ENCODE peak calls at places on chromosome 5, in nine cellular contexts. L is prostate gland, K is breast epithelium, J is sigmoid colon, R is stomach, A is HCT116, D is H1, E is transverse colon, N is HepG2. V is an unnamed sample.

GRCh38 chr5:170632266-170632984 is 128.6 kb downstream of the KCNIP1 start:
- DNase-seq in K (no peak), R (no peak), J (peak; percentile 57), N (no peak), E (no peak), A (no peak), D (no peak), L (no peak), V (peak; percentile 66)

GRCh38 chr5:173187054-173187743 is 42.9 kb downstream of the BNIP1 start:
- DNase-seq in N (peak; percentile 15), E (no peak), R (no peak), K (no peak), L (no peak), J (no peak), D (peak; percentile 19), A (peak; percentile 12), V (no peak)

GRCh38 chr5:76755779-76756637 is 40.1 kb downstream of the F2R start:
- DNase-seq in R (no peak), A (no peak), D (no peak), N (peak; percentile 88), K (no peak), E (no peak), L (no peak), J (no peak), V (no peak)

GRCh38 chr5:54553659-54554207 is 36.2 kb downstream of the SNX18 start:
- DNase-seq in D (no peak), J (no peak), E (no peak), N (no peak), R (no peak), L (no peak), A (no peak), K (no peak), V (no peak)

GRCh38 chr5:154483654-154484392 is 5.8 kb upstream of the HAND1 start:
- DNase-seq in D (no peak), R (no peak), L (no peak), A (no peak), N (no peak), K (no peak), J (no peak), E (no peak), V (peak; percentile 61)

GRCh38 chr5:159441441-159441840 is 111.2 kb upstream of the IL12B start:
- DNase-seq in E (no peak), K (no peak), R (no peak), A (peak; percentile 15), N (peak; percentile 16), J (no peak), L (no peak), D (peak; percentile 38), V (no peak)

GRCh38 chr5:153476767-153477166 is 13.7 kb upstream of the GRIA1 start:
- DNase-seq in A (peak; percentile 40), L (no peak), R (no peak), E (no peak), N (no peak), D (no peak), K (no peak), J (no peak), V (no peak)

GRCh38 chr5:111748304-111748763 is 8.7 kb downstream of the NREP start:
- DNase-seq in J (no peak), N (no peak), E (no peak), R (no peak), K (no peak), D (no peak), A (peak; percentile 16), L (no peak), V (no peak)

GRCh38 chr5:74316064-74316586 is 324.4 kb downstream of the ENC1 start:
- DNase-seq in L (no peak), A (no peak), D (peak; percentile 17), N (peak; percentile 15), E (no peak), K (peak; percentile 59), J (no peak), R (no peak), V (no peak)

GRCh38 chr5:10863763-10864383 is 102.8 kb upstream of the DAP start:
- DNase-seq in A (peak; percentile 45), J (no peak), K (no peak), D (peak; percentile 44), L (no peak), E (peak; percentile 49), R (peak; percentile 55), N (peak; percentile 33), V (no peak)

GRCh38 chr5:170145462-170145861 is 39.8 kb downstream of the FOXI1 start:
- DNase-seq in L (no peak), K (no peak), J (no peak), N (no peak), R (no peak), E (no peak), D (no peak), A (peak; percentile 7), V (no peak)

GRCh38 chr5:134053840-134054338 is 49.1 kb upstream of the VDAC1 start:
- DNase-seq in A (peak; percentile 21), R (no peak), L (peak; percentile 51), J (no peak), K (no peak), N (no peak), D (no peak), E (peak; percentile 51), V (no peak)

GRCh38 chr5:67202830-67203229 is 6.2 kb upstream of the CD180 start:
- DNase-seq in J (no peak), E (no peak), N (no peak), A (no peak), D (no peak), L (no peak), K (no peak), R (no peak), V (no peak)
- H3K4me1 ChIP-seq in J (peaks cover 4% of the 10 kb centered on the region), E (no peaks in the 10 kb centered on the region), N (peaks cover 5% of the 10 kb centered on the region), A (peaks cover 2% of the 10 kb centered on the region), D (no peaks in the 10 kb centered on the region), L (no peaks in the 10 kb centered on the region), K (no peaks in the 10 kb centered on the region), R (peaks cover 7% of the 10 kb centered on the region), V (peaks cover 96% of the 10 kb centered on the region)

GRCh38 chr5:36239370-36240293 is 2.1 kb downstream of the NADK2 start:
- DNase-seq in J (no peak), L (no peak), N (peak; percentile 84), R (no peak), A (no peak), K (no peak), D (no peak), E (no peak), V (no peak)
- TF ChIP-seq POLR2AphosphoS5 in J (no peak), L (peak; percentile 13), N (peak; percentile 45), R (no peak), A (no peak), K (no peak), D (no peak), E (no peak), V (no peak)

GRCh38 chr5:65926276-65926761 is at the start of gene ERBIN:
- DNase-seq in D (no peak), R (peak; percentile 87), J (peak; percentile 92), L (peak; percentile 76), N (peak; percentile 41), E (peak; percentile 90), A (no peak), K (peak; percentile 82), V (peak; percentile 94)

GRCh38 chr5:65924366-65925093 is 1.8 kb upstream of the ERBIN start:
- DNase-seq in J (no peak), A (no peak), D (no peak), R (no peak), K (no peak), N (peak; percentile 12), E (no peak), L (no peak), V (no peak)

GRCh38 chr5:65925094-65925600 is 1.2 kb upstream of the ERBIN start:
- DNase-seq in R (peak; percentile 76), N (peak; percentile 36), A (no peak), L (peak; percentile 58), J (peak; percentile 87), D (no peak), K (peak; percentile 62), E (peak; percentile 82), V (peak; percentile 97)

GRCh38 chr5:65926893-65927292 is 518 bp downstream of the ERBIN start:
- DNase-seq in E (peak; percentile 19), A (no peak), D (no peak), L (peak; percentile 19), R (no peak), J (no peak), N (no peak), K (no peak), V (no peak)

DNA sequence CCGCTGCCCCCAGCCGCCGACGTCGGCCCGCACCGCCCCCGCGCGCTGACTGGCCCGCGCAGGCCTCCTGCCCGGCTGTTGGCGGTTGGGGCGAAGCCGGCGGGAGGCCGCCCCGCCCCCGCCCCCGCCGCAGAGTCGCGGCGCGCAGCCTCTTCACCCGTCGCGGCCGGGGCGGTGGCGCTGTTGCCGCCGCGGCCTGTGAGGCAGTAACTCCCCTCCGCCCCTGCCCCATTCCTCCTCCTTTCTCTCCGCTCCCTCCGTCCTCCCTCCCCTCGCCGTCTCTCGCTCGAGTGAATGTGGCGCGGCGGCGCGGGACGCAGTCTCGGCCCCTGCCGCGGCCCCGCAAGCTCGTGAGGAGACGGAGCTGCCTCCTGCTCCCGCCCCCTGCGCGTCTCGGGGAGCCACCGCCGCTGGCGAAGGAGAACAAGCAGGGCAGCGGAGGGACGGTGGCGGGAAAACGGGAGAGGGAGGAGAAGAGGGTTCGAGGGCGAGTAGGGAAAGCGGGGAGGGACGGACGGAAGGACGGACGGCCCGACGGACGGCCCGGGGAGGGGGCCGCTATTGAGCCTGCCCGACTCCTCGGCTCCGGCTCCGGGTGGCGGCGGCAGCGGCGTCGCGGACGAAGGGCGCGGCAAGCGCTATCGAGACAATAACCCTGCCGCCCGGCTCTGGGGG is 637 bp upstream of the ERBIN start:
- DNase-seq in K (peak; percentile 76), L (peak; percentile 80), R (peak; percentile 84), D (no peak), A (peak; percentile 47), J (peak; percentile 89), E (peak; percentile 85), N (peak; percentile 74), V (peak; percentile 95)
- TF ChIP-seq POLR2A in K (peak; percentile 66), L (peak; percentile 87), R (peak; percentile 79), D (peak; percentile 67), A (peak; percentile 51), J (peak; percentile 68), E (peak; percentile 94), N (peak; percentile 79), V (peak; percentile 82)

GRCh38 chr5:124433170-124433569 is 313.3 kb downstream of the ZNF608 start:
- DNase-seq in L (no peak), A (no peak), E (no peak), K (no peak), R (no peak), D (no peak), J (no peak), N (no peak), V (no peak)
- H3K4me1 ChIP-seq in L (no peaks in the 10 kb centered on the region), A (no peaks in the 10 kb centered on the region), E (no peaks in the 10 kb centered on the region), K (no peaks in the 10 kb centered on the region), R (no peaks in the 10 kb centered on the region), D (peaks cover 7% of the 10 kb centered on the region), J (no peaks in the 10 kb centered on the region), N (no peaks in the 10 kb centered on the region), V (no peaks in the 10 kb centered on the region)

GRCh38 chr5:16713386-16713928 is 96.7 kb upstream of the RETREG1 start:
- DNase-seq in D (no peak), L (no peak), J (no peak), R (no peak), A (no peak), N (no peak), K (no peak), E (peak; percentile 37), V (no peak)
- TF ChIP-seq POLR2AphosphoS5 in D (no peak), L (no peak), J (no peak), R (no peak), A (no peak), N (no peak), K (no peak), E (no peak), V (no peak)

V was measured in spleen.